ENCODE peak calls at places on chromosomes 16 and 17, in nine cellular contexts. R, V, B, F, N, A, L, U and X are unnamed samples.

GRCh38 chr17:48830840-48831548 is at the start of gene CALCOCO2:
- DNase-seq in A (peak; percentile 99), R (peak; percentile 95), N (peak; percentile 96), B (peak; percentile 94), U (peak; percentile 95), V (peak; percentile 98), L (peak; percentile 81), F (peak; percentile 60), X (peak; percentile 98)

GRCh38 chr17:48037036-48037881 is at the start of gene COPZ2:
- DNase-seq in L (peak; percentile 21), U (peak; percentile 76), R (no peak), V (peak; percentile 70), N (peak; percentile 71), A (no peak), B (peak; percentile 75), F (no peak), X (no peak)

GRCh38 chr16:86016201-86016965 is 117.4 kb downstream of the IRF8 start:
- DNase-seq in V (peak; percentile 72), A (peak; percentile 57), U (no peak), F (peak; percentile 17), R (peak; percentile 75), B (no peak), L (no peak), N (peak; percentile 64), X (peak; percentile 71)

GRCh38 chr16:87416826-87417471 is 24.8 kb downstream of the MAP1LC3B start:
- DNase-seq in V (peak; percentile 19), U (peak; percentile 25), N (peak; percentile 54), B (no peak), L (no peak), R (peak; percentile 36), A (no peak), F (no peak), X (no peak)

GRCh38 chr16:3188925-3189825 is 1.2 kb downstream of the OR1F1 start:
- DNase-seq in L (no peak), U (no peak), R (no peak), F (no peak), V (peak; percentile 75), N (peak; percentile 91), B (no peak), A (no peak), X (no peak)

GRCh38 chr17:76240461-76241204 is at the start of gene RNF157:
- DNase-seq in L (no peak), B (peak; percentile 69), U (peak; percentile 73), V (peak; percentile 95), F (no peak), A (peak; percentile 79), R (no peak), N (peak; percentile 60), X (peak; percentile 49)

GRCh38 chr17:58282442-58282841 is 1.7 kb upstream of the MPO start:
- DNase-seq in R (no peak), U (no peak), A (no peak), F (no peak), L (no peak), V (no peak), B (no peak), N (no peak), X (no peak)

GRCh38 chr17:64632606-64633005 is 29.5 kb downstream of the SMURF2 start:
- DNase-seq in V (no peak), U (no peak), B (no peak), A (no peak), F (no peak), L (no peak), N (no peak), R (no peak), X (no peak)

GRCh38 chr17:72426321-72426720 is 305.5 kb downstream of the SOX9 start:
- DNase-seq in A (no peak), V (no peak), U (no peak), F (no peak), N (no peak), R (no peak), L (no peak), B (no peak), X (no peak)

GRCh38 chr16:88686062-88686438 is 257 bp downstream of the SNAI3 start:
- DNase-seq in B (peak; percentile 37), R (no peak), U (no peak), N (no peak), A (peak; percentile 79), V (no peak), F (no peak), L (no peak), X (peak; percentile 77)
- H3K4me3 ChIP-seq in B (peak overlapping the region; percentile 60), R (peak overlapping the region; percentile 77), U (peak overlapping the region; percentile 76), N (peak overlapping the region; percentile 75), A (peak overlapping the region; percentile 82), V (peak overlapping the region; percentile 66), F (peak overlapping the region; percentile 69), L (peak overlapping the region; percentile 42), X (peak overlapping the region; percentile 76)

GRCh38 chr16:10896165-10896564 is 19.2 kb downstream of the CIITA start:
- DNase-seq in V (no peak), N (no peak), L (no peak), A (no peak), B (no peak), F (no peak), R (no peak), U (no peak), X (no peak)
- H3K4me1 ChIP-seq in V (no peaks in the 10 kb centered on the region), N (no peaks in the 10 kb centered on the region), L (no peaks in the 10 kb centered on the region), A (no peaks in the 10 kb centered on the region), B (no peaks in the 10 kb centered on the region), F (no peaks in the 10 kb centered on the region), R (peaks cover 63% of the 10 kb centered on the region), U (peaks cover 7% of the 10 kb centered on the region), X (peaks cover 9% of the 10 kb centered on the region)

DNA sequence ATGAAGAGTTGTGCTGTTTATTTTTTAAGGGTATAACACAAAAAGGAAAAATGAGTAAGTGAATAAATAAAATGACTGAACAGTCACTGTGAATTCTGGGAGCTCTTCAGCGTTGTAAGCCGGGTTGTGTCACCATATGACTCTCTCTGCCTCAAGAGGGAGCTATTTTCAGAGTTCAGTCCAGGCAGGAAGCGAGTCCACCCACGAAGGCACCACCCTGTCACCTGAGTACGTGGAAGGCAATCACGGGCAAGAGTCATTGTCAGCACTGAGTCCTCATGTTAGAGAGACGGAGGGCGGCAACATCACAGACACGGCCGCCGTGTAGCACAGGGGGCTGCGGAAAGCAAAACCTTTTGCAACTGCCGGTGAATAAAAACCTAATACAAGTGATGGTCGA is 227.6 kb downstream of the UTP18 start:
- DNase-seq in F (no peak), V (peak; percentile 59), L (no peak), U (no peak), R (peak; percentile 5), N (peak; percentile 55), B (no peak), A (peak; percentile 39), X (no peak)
- TF ChIP-seq CTCF in F (peak; percentile 86), V (peak; percentile 66), L (no peak), U (no peak), R (peak; percentile 52), N (no peak), B (no peak), A (peak; percentile 42), X (no peak)

DNA sequence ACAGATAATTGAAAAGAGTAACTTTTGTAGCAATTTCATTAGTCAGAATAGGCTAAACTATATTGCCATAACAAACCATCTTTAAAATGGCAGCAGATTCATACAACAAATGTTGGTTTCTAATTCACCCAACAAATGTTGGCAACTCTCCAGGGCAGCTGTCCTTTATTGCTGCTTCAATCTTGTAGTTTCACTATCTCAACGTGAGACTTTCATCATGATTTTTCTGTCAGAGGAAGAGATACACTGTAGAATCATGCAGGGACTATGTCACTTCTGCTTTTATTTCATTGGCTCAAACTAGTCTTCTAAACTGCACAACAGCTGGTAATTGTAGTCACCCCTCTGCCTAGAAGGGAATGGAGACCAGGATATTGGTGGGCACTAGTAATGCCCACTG is 174.2 kb downstream of the TANC2 start:
- DNase-seq in F (no peak), N (no peak), L (no peak), B (no peak), V (no peak), R (no peak), A (no peak), U (no peak), X (no peak)
- H3K4me3 ChIP-seq in F (no peak overlapping the region), N (no peak overlapping the region), L (no peak overlapping the region), B (no peak overlapping the region), V (no peak overlapping the region), R (no peak overlapping the region), A (no peak overlapping the region), U (no peak overlapping the region), X (no peak overlapping the region)

DNA sequence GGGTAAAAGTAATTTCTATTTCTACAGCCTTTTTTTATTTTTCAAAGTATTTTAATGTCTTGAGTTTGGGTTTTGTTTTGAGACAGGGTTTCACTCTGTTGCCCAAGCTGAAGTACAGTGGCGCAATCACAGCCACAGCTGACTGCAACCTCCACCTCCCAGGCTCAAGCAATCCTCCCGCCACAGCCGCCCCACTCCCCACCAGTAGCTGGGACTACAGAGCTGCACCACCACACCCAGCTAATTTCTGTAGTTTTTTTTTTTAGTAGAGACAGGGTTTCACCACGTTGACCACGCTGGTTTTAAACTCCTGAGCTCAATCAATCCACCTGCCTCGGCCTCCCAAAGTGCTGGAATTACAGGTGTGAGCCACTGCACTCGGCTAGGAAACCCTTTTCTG is 44.0 kb downstream of the TUBD1 start:
- DNase-seq in U (peak; percentile 54), F (no peak), A (peak; percentile 70), B (peak; percentile 50), R (no peak), V (no peak), L (no peak), N (no peak), X (no peak)
- H3K4me1 ChIP-seq in U (peaks cover 47% of the 10 kb centered on the region), F (peaks cover 15% of the 10 kb centered on the region), A (peaks cover 84% of the 10 kb centered on the region), B (peaks cover 20% of the 10 kb centered on the region), R (peaks cover 59% of the 10 kb centered on the region), V (peaks cover 3% of the 10 kb centered on the region), L (peaks cover 46% of the 10 kb centered on the region), N (peaks cover 90% of the 10 kb centered on the region), X (peaks cover 17% of the 10 kb centered on the region)

DNA sequence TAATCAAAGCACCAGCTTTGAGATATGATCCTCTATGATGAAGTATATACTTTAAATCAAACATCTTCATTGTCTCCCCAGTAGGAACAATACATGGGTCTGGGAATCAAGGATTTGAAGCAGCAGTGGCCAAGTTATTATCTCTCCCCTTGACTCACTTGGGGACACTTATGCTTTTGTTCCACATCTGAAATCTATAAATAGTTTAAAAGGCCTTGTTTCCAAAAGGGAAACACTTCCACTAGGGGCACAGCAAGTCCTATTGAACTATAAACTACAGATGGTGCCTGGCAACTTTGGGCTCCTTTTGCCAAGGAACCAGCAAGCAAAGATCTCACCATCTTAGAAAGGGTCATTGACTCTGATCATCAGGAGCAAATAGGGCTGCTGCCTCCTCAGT is 16.0 kb upstream of the CEP112 start:
- DNase-seq in A (no peak), F (no peak), U (no peak), L (no peak), R (no peak), B (no peak), N (no peak), V (no peak), X (no peak)
- TF ChIP-seq CTCF in A (no peak), F (no peak), U (peak; percentile 34), L (no peak), R (no peak), B (no peak), N (no peak), V (no peak), X (no peak)

DNA sequence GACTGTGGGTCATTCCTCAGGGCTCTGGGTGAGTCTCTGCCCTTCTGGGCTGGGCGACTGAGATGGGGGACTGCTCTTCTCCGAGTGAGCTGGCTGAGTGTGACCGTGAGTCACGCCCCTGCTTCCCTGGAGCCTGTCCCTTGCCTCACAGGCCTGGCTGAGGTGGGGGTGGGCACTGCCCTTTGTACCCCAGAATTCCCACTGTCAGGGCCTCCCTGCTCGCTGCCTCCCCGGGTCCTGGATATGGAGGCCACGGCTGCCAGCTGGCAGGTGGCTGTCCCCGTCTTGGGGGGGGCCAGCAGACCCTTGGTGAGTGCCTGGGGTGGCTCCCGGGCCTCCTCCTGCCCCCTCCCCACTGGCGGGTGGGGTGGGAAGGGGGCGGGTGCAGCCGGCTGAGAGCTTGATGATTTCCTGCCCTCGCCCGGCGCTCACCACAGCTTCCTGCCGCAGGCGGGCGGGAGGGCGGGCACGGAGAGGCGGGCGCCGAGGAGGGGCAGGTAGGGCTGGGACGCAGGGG is at the start of gene LAT:
- DNase-seq in L (no peak), U (no peak), F (no peak), B (peak; percentile 39), N (peak; percentile 25), A (no peak), R (peak; percentile 79), V (no peak), X (peak; percentile 83)
- H3K4me3 ChIP-seq in L (no peak within 1 kb of the TSS), U (no peak within 1 kb of the TSS), F (no peak within 1 kb of the TSS), B (no peak within 1 kb of the TSS), N (no peak within 1 kb of the TSS), A (no peak within 1 kb of the TSS), R (peak within 1 kb of the TSS; percentile 68), V (no peak within 1 kb of the TSS), X (peak within 1 kb of the TSS; percentile 50)